ENCODE peak calls at places on chromosomes 5 and 9, in five cellular contexts. One of them, this sample, is unnamed. For H3K4me1, the result is how much of the 10 kb centered on the place peaks cover.

GRCh38 chr9:675697-676370 is 165.7 kb upstream of the DMRT1 start:
- DNase-seq in Karpas-422: no peak
- DNase-seq in neural progenitor cell: no peak
- DNase-seq in HCT116: no peak
- DNase-seq in fibroblast of lung: no peak
- DNase-seq in this sample: no peak

GRCh38 chr5:72817076-72817476 is 615 bp downstream of the TNPO1 start:
- DNase-seq in Karpas-422: peak
- DNase-seq in neural progenitor cell: no peak
- DNase-seq in HCT116: peak
- DNase-seq in fibroblast of lung: peak
- DNase-seq in this sample: peak

GRCh38 chr9:13589044-13589737 is 309.7 kb upstream of the MPDZ start:
- DNase-seq in neural progenitor cell: no peak
- DNase-seq in Karpas-422: no peak
- DNase-seq in HCT116: no peak
- DNase-seq in fibroblast of lung: no peak
- DNase-seq in this sample: no peak

GRCh38 chr9:76658510-76659231 is 105.6 kb upstream of the PCA3 start:
- DNase-seq in HCT116: peak
- DNase-seq in neural progenitor cell: peak
- DNase-seq in fibroblast of lung: peak
- DNase-seq in Karpas-422: peak
- DNase-seq in this sample: peak

GRCh38 chr9:122227576-122227903 is 1.2 kb downstream of the LHX6 start:
- DNase-seq in fibroblast of lung: no peak
- DNase-seq in HCT116: no peak
- DNase-seq in neural progenitor cell: no peak
- DNase-seq in Karpas-422: no peak
- DNase-seq in this sample: no peak

GRCh38 chr5:149381986-149382338 is 2.9 kb upstream of the IL17B start:
- DNase-seq in HCT116: peak
- DNase-seq in neural progenitor cell: peak
- DNase-seq in Karpas-422: peak
- DNase-seq in fibroblast of lung: peak
- DNase-seq in this sample: peak

GRCh38 chr9:138015021-138015829 is 137.6 kb downstream of the CACNA1B start:
- DNase-seq in Karpas-422: no peak
- DNase-seq in neural progenitor cell: no peak
- DNase-seq in fibroblast of lung: no peak
- DNase-seq in HCT116: no peak
- DNase-seq in this sample: no peak

GRCh38 chr5:30239331-30240022 is 954.0 kb upstream of the CDH6 start:
- DNase-seq in fibroblast of lung: no peak
- DNase-seq in neural progenitor cell: no peak
- DNase-seq in Karpas-422: no peak
- DNase-seq in HCT116: no peak
- DNase-seq in this sample: no peak

GRCh38 chr5:123365163-123365562 is 58.0 kb downstream of the CEP120 start:
- DNase-seq in HCT116: no peak
- DNase-seq in fibroblast of lung: peak
- DNase-seq in Karpas-422: no peak
- DNase-seq in neural progenitor cell: no peak
- DNase-seq in this sample: no peak

GRCh38 chr5:53783624-53784228 is 223.3 kb downstream of the NDUFS4 start:
- DNase-seq in neural progenitor cell: peak
- DNase-seq in fibroblast of lung: no peak
- DNase-seq in Karpas-422: no peak
- DNase-seq in HCT116: no peak
- DNase-seq in this sample: no peak

GRCh38 chr5:141941307-141941706 is 16.7 kb downstream of the PCDH12 start:
- DNase-seq in Karpas-422: no peak
- DNase-seq in neural progenitor cell: no peak
- DNase-seq in HCT116: no peak
- DNase-seq in fibroblast of lung: peak
- DNase-seq in this sample: no peak

GRCh38 chr9:123863164-123863855 is 66.6 kb downstream of the DENND1A start:
- DNase-seq in neural progenitor cell: peak
- DNase-seq in HCT116: no peak
- DNase-seq in Karpas-422: no peak
- DNase-seq in fibroblast of lung: no peak
- DNase-seq in this sample: no peak

GRCh38 chr5:67294266-67294938 is 97.8 kb upstream of the CD180 start:
- DNase-seq in HCT116: no peak
- DNase-seq in Karpas-422: no peak
- DNase-seq in neural progenitor cell: no peak
- DNase-seq in fibroblast of lung: no peak
- DNase-seq in this sample: no peak

GRCh38 chr5:80481019-80481893 is 6.6 kb upstream of the FAM151B start:
- DNase-seq in neural progenitor cell: peak
- DNase-seq in HCT116: peak
- DNase-seq in fibroblast of lung: peak
- DNase-seq in Karpas-422: peak
- DNase-seq in this sample: peak

GRCh38 chr5:172594867-172595466 is 46.1 kb upstream of the NEURL1B start:
- DNase-seq in Karpas-422: no peak
- DNase-seq in HCT116: no peak
- DNase-seq in neural progenitor cell: no peak
- DNase-seq in fibroblast of lung: no peak
- DNase-seq in this sample: no peak

GRCh38 chr5:149367249-149367971 is 9.6 kb downstream of the PCYOX1L start:
- DNase-seq in fibroblast of lung: peak
- DNase-seq in neural progenitor cell: peak
- DNase-seq in HCT116: peak
- DNase-seq in Karpas-422: peak
- DNase-seq in this sample: peak

GRCh38 chr9:561430-561829 is 280.1 kb upstream of the DMRT1 start:
- DNase-seq in fibroblast of lung: peak
- DNase-seq in HCT116: no peak
- DNase-seq in Karpas-422: no peak
- DNase-seq in neural progenitor cell: no peak
- DNase-seq in this sample: no peak

GRCh38 chr5:137733922-137734695 is 1.8 kb downstream of the KLHL3 start:
- DNase-seq in HCT116: no peak
- DNase-seq in Karpas-422: no peak
- DNase-seq in neural progenitor cell: no peak
- DNase-seq in fibroblast of lung: no peak
- DNase-seq in this sample: no peak

GRCh38 chr5:110900829-110901228 is 162.0 kb downstream of the SLC25A46 start:
- DNase-seq in neural progenitor cell: no peak
- DNase-seq in Karpas-422: no peak
- DNase-seq in HCT116: no peak
- DNase-seq in fibroblast of lung: peak
- DNase-seq in this sample: no peak

GRCh38 chr5:113063927-113064326 is 87.3 kb downstream of the DCP2 start:
- DNase-seq in Karpas-422: no peak
- DNase-seq in fibroblast of lung: no peak
- DNase-seq in neural progenitor cell: no peak
- DNase-seq in HCT116: no peak
- DNase-seq in this sample: no peak

GRCh38 chr5:169027456-169028118 is 273.4 kb downstream of the SLIT3 start:
- DNase-seq in neural progenitor cell: peak
- DNase-seq in fibroblast of lung: no peak
- DNase-seq in HCT116: no peak
- DNase-seq in Karpas-422: no peak
- DNase-seq in this sample: no peak

GRCh38 chr9:105447814-105448812 is at the start of gene FSD1L:
- DNase-seq in neural progenitor cell: peak
- DNase-seq in HCT116: peak
- DNase-seq in Karpas-422: peak
- DNase-seq in fibroblast of lung: peak
- DNase-seq in this sample: peak

GRCh38 chr9:5438301-5439162 is 807 bp upstream of the PLGRKT start:
- DNase-seq in neural progenitor cell: no peak
- DNase-seq in HCT116: no peak
- DNase-seq in Karpas-422: peak
- DNase-seq in fibroblast of lung: peak
- DNase-seq in this sample: peak

GRCh38 chr5:172144291-172144815 is 43.7 kb downstream of the STK10 start:
- DNase-seq in Karpas-422: peak
- DNase-seq in HCT116: no peak
- DNase-seq in fibroblast of lung: peak
- DNase-seq in neural progenitor cell: no peak
- DNase-seq in this sample: no peak

GRCh38 chr5:178339272-178339671 is 106.7 kb upstream of the PHYKPL start:
- DNase-seq in fibroblast of lung: no peak
- DNase-seq in HCT116: no peak
- DNase-seq in Karpas-422: no peak
- DNase-seq in neural progenitor cell: no peak
- DNase-seq in this sample: no peak

GRCh38 chr9:137457406-137458193 is 1.5 kb downstream of the NSMF start:
- DNase-seq in neural progenitor cell: no peak
- DNase-seq in Karpas-422: no peak
- DNase-seq in HCT116: no peak
- DNase-seq in fibroblast of lung: no peak
- DNase-seq in this sample: no peak

GRCh38 chr9:91179237-91180138 is 182.2 kb downstream of the AUH start:
- DNase-seq in HCT116: no peak
- DNase-seq in Karpas-422: no peak
- DNase-seq in fibroblast of lung: peak
- DNase-seq in neural progenitor cell: no peak
- DNase-seq in this sample: no peak
- H2AFZ ChIP-seq in HCT116: no peak
- H2AFZ ChIP-seq in Karpas-422: no peak
- H2AFZ ChIP-seq in fibroblast of lung: no peak
- H2AFZ ChIP-seq in neural progenitor cell: no peak
- H2AFZ ChIP-seq in this sample: no peak

DNA sequence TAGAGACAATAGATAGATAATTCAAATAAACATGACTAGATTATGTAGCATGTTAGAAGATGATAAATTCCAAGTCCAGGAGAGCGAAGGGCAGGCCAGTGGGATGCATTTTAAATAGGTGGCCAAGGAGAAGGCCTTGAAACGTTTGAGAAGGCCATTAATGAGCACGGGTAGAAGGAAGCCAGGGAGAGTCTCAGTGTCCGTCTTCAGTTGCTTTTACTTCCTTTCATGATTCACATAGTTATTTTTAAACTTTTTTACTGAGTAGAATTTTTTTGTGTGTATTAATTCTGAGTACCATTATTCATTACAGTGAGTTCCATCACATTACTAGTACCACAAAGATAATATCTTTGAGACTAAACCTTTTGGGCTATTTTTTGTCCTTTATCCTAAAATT is 259.2 kb downstream of the ARRDC3 start:
- DNase-seq in HCT116: no peak
- DNase-seq in fibroblast of lung: peak
- DNase-seq in Karpas-422: no peak
- DNase-seq in neural progenitor cell: no peak
- DNase-seq in this sample: no peak
- H3K4me1 ChIP-seq in HCT116: under half
- H3K4me1 ChIP-seq in fibroblast of lung: under half
- H3K4me1 ChIP-seq in Karpas-422: under half
- H3K4me1 ChIP-seq in neural progenitor cell: under half
- H3K4me1 ChIP-seq in this sample: under half

DNA sequence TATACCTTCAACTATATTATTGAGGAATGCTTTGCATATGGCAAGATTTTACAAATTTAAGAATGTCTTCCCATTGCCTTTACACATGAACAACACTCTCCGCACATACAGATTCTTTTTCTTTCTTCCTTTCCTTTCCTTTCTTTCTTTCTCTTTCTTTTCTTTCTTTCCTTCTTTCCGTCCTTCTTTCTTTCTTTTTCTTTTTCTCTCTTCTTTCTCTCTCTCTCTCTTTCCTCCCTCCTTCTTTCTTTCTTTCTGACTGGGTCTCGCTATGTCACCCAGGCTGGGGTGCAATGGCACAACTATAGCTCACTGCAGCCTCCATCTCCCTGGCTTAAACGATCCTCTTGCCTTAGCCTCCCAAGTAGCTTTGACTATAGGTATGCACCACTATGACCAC is 13.8 kb downstream of the WDR31 start:
- DNase-seq in HCT116: no peak
- DNase-seq in Karpas-422: no peak
- DNase-seq in neural progenitor cell: no peak
- DNase-seq in fibroblast of lung: no peak
- DNase-seq in this sample: no peak
- H3K4me3 ChIP-seq in HCT116: no peak
- H3K4me3 ChIP-seq in Karpas-422: no peak
- H3K4me3 ChIP-seq in neural progenitor cell: no peak
- H3K4me3 ChIP-seq in fibroblast of lung: no peak
- H3K4me3 ChIP-seq in this sample: no peak

GRCh38 chr5:133245191-133246052 is 193.6 kb downstream of the HSPA4 start:
- DNase-seq in fibroblast of lung: peak
- DNase-seq in Karpas-422: no peak
- DNase-seq in HCT116: peak
- DNase-seq in neural progenitor cell: no peak
- DNase-seq in this sample: peak

GRCh38 chr5:133243196-133243595 is 191.4 kb downstream of the HSPA4 start:
- DNase-seq in HCT116: no peak
- DNase-seq in fibroblast of lung: no peak
- DNase-seq in neural progenitor cell: no peak
- DNase-seq in Karpas-422: no peak
- DNase-seq in this sample: no peak

GRCh38 chr5:133242221-133242835 is 190.5 kb downstream of the HSPA4 start:
- DNase-seq in fibroblast of lung: no peak
- DNase-seq in HCT116: no peak
- DNase-seq in neural progenitor cell: no peak
- DNase-seq in Karpas-422: no peak
- DNase-seq in this sample: no peak

GRCh38 chr5:133246053-133246370 is 194.2 kb downstream of the HSPA4 start:
- DNase-seq in neural progenitor cell: no peak
- DNase-seq in fibroblast of lung: no peak
- DNase-seq in Karpas-422: no peak
- DNase-seq in HCT116: no peak
- DNase-seq in this sample: no peak

DNA sequence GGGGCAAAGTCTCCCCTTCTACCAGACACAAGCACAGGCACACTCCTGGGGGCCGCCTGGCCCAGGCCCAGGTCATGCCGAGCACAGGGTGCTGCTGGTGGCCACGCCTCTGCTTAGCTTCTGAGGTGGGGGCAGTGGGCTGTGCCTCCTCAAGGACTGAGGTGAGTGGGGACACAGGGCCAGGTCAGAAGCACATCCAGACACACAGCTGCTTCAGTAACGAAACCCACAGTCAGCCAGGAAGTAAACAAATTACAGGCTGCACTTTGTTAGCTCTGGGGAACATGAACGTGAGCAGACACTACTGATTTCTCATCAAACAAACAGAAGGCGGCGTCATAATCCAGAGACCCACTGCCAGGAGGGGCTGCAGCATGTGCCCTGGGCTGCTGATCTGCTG is 192.4 kb downstream of the HSPA4 start:
- DNase-seq in Karpas-422: no peak
- DNase-seq in HCT116: no peak
- DNase-seq in neural progenitor cell: no peak
- DNase-seq in fibroblast of lung: peak
- DNase-seq in this sample: peak
- H2AFZ ChIP-seq in Karpas-422: no peak
- H2AFZ ChIP-seq in HCT116: no peak
- H2AFZ ChIP-seq in neural progenitor cell: no peak
- H2AFZ ChIP-seq in fibroblast of lung: no peak
- H2AFZ ChIP-seq in this sample: no peak

This sample was measured in hepatocyte.